ENCODE peak calls at places on chromosomes 13 and 19, in four cellular contexts. I is NCI-H2081 treated with DMSO at 0.1 percent for 48 hours, D is SHP77, P is HuH-7. Z is an unnamed sample.

GRCh38 chr13:37209621-37210020 is 104.2 kb upstream of the CSNK1A1L start:
- DNase-seq in P (no peak), I (no peak), D (no peak), Z (no peak)

GRCh38 chr19:38596057-38596981 is 21.4 kb downstream of the MAP4K1 start:
- DNase-seq in D (peak), P (peak), I (no peak), Z (peak)

GRCh38 chr13:42875448-42876269 is 94.3 kb downstream of the FAM216B start:
- DNase-seq in P (no peak), D (no peak), I (no peak), Z (peak)

GRCh38 chr13:31154939-31155338 is 6.8 kb downstream of the HSPH1 start:
- DNase-seq in D (no peak), P (no peak), I (no peak), Z (no peak)

GRCh38 chr13:94778585-94778984 is 66.2 kb upstream of the SOX21 start:
- DNase-seq in D (no peak), I (no peak), P (no peak), Z (no peak)

GRCh38 chr19:42021185-42021584 is 27.2 kb upstream of the ATP1A3 start:
- DNase-seq in I (no peak), P (no peak), D (no peak), Z (no peak)

GRCh38 chr19:18514800-18515682 is 6.8 kb downstream of the ELL start:
- DNase-seq in P (peak), I (no peak), D (peak), Z (peak)

GRCh38 chr13:95191821-95192220 is 109.4 kb downstream of the ABCC4 start:
- DNase-seq in D (peak), I (no peak), P (peak), Z (peak)

GRCh38 chr19:40154121-40154680 is 37.0 kb upstream of the MAP3K10 start:
- DNase-seq in P (no peak), I (no peak), D (no peak), Z (peak)

GRCh38 chr19:11361771-11362731 is 6.8 kb downstream of the PLPPR2 start:
- DNase-seq in I (no peak), D (no peak), P (no peak), Z (no peak)

GRCh38 chr19:4229179-4229931 is at the start of gene EBI3:
- DNase-seq in P (no peak), D (no peak), I (no peak), Z (no peak)

GRCh38 chr13:103497404-103497803 is 431.2 kb upstream of the SLC10A2 start:
- DNase-seq in D (no peak), I (no peak), P (no peak), Z (no peak)

GRCh38 chr13:99086149-99086868 is 108.4 kb upstream of the DOCK9 start:
- DNase-seq in D (peak), I (no peak), P (peak), Z (peak)

GRCh38 chr19:50202399-50202798 is 1.0 kb upstream of the MYH14 start:
- DNase-seq in I (no peak), P (no peak), D (no peak), Z (no peak)

GRCh38 chr19:9883231-9883758 is 48.2 kb downstream of the PIN1 start:
- DNase-seq in I (no peak), P (no peak), D (peak), Z (peak)

GRCh38 chr19:3284759-3285646 is 60.5 kb downstream of the CELF5 start:
- DNase-seq in P (peak), D (peak), I (no peak), Z (peak)

GRCh38 chr13:113637262-113638160 is 20.5 kb downstream of the ATP4B start:
- DNase-seq in I (no peak), D (no peak), P (no peak), Z (no peak)

GRCh38 chr13:36531746-36532486 is 99.6 kb downstream of the CCNA1 start:
- DNase-seq in D (peak), P (no peak), I (no peak), Z (no peak)

GRCh38 chr19:30224689-30225606 is 147.2 kb upstream of the ZNF536 start:
- DNase-seq in I (no peak), P (no peak), D (no peak), Z (no peak)

GRCh38 chr19:17322854-17323253 is 11.8 kb downstream of the ANO8 start:
- DNase-seq in D (no peak), I (no peak), P (no peak), Z (no peak)

GRCh38 chr13:23654111-23655110 is 84.2 kb downstream of the TNFRSF19 start:
- DNase-seq in P (peak), I (no peak), D (no peak), Z (no peak)

GRCh38 chr19:42252365-42253244 is 2.3 kb downstream of the ERF start:
- DNase-seq in I (no peak), P (no peak), D (no peak), Z (no peak)

GRCh38 chr19:8242212-8242821 is 33.1 kb downstream of the CERS4 start:
- DNase-seq in I (no peak), P (no peak), D (no peak), Z (no peak)